ENCODE peak calls at places on chromosomes 2 and 18, in nine cellular contexts. One of them, this sample, is unnamed.

GRCh38 chr2:74835831-74836674 is 2.1 kb downstream of the HK2 start:
- DNase-seq in colonic mucosa: peak; percentile 34
- DNase-seq in AG10803: peak; percentile 39
- DNase-seq in brain microvascular endothelial cell: no peak
- DNase-seq in cardiac fibroblast: peak; percentile 55
- DNase-seq in transverse colon: no peak
- DNase-seq in thyroid gland: no peak
- DNase-seq in fibroblast of villous mesenchyme: peak; percentile 68
- DNase-seq in iPS DF 6.9: no peak
- DNase-seq in this sample: peak; percentile 53

GRCh38 chr2:236642584-236643291 is 73.1 kb downstream of the ACKR3 start:
- DNase-seq in colonic mucosa: peak; percentile 58
- DNase-seq in AG10803: peak; percentile 100
- DNase-seq in brain microvascular endothelial cell: peak; percentile 98
- DNase-seq in cardiac fibroblast: peak; percentile 94
- DNase-seq in transverse colon: peak; percentile 73
- DNase-seq in thyroid gland: peak; percentile 59
- DNase-seq in fibroblast of villous mesenchyme: peak; percentile 98
- DNase-seq in iPS DF 6.9: no peak
- DNase-seq in this sample: no peak

GRCh38 chr2:121650554-121650930 is 1.3 kb upstream of the CLASP1 start:
- DNase-seq in colonic mucosa: peak; percentile 19
- DNase-seq in AG10803: no peak
- DNase-seq in brain microvascular endothelial cell: peak; percentile 30
- DNase-seq in cardiac fibroblast: peak; percentile 25
- DNase-seq in transverse colon: peak; percentile 23
- DNase-seq in thyroid gland: no peak
- DNase-seq in fibroblast of villous mesenchyme: peak; percentile 27
- DNase-seq in iPS DF 6.9: no peak
- DNase-seq in this sample: peak; percentile 6

GRCh38 chr2:1132328-1132964 is 181.8 kb downstream of the SNTG2 start:
- DNase-seq in colonic mucosa: no peak
- DNase-seq in AG10803: no peak
- DNase-seq in brain microvascular endothelial cell: no peak
- DNase-seq in cardiac fibroblast: no peak
- DNase-seq in transverse colon: no peak
- DNase-seq in thyroid gland: peak; percentile 14
- DNase-seq in fibroblast of villous mesenchyme: no peak
- DNase-seq in iPS DF 6.9: no peak
- DNase-seq in this sample: no peak

GRCh38 chr2:46570396-46570795 is 91.0 kb downstream of the TMEM247 start:
- DNase-seq in colonic mucosa: no peak
- DNase-seq in AG10803: no peak
- DNase-seq in brain microvascular endothelial cell: no peak
- DNase-seq in cardiac fibroblast: no peak
- DNase-seq in transverse colon: no peak
- DNase-seq in thyroid gland: no peak
- DNase-seq in fibroblast of villous mesenchyme: no peak
- DNase-seq in iPS DF 6.9: no peak
- DNase-seq in this sample: no peak

GRCh38 chr2:105158002-105158401 is 83.5 kb upstream of the GPR45 start:
- DNase-seq in colonic mucosa: no peak
- DNase-seq in AG10803: no peak
- DNase-seq in brain microvascular endothelial cell: no peak
- DNase-seq in cardiac fibroblast: no peak
- DNase-seq in transverse colon: no peak
- DNase-seq in thyroid gland: no peak
- DNase-seq in fibroblast of villous mesenchyme: no peak
- DNase-seq in iPS DF 6.9: no peak
- DNase-seq in this sample: no peak

GRCh38 chr18:75208055-75208835 is 694 bp downstream of the PTGR3 start:
- DNase-seq in colonic mucosa: peak; percentile 75
- DNase-seq in AG10803: peak; percentile 60
- DNase-seq in brain microvascular endothelial cell: peak; percentile 31
- DNase-seq in cardiac fibroblast: peak; percentile 66
- DNase-seq in transverse colon: peak; percentile 64
- DNase-seq in thyroid gland: peak; percentile 54
- DNase-seq in fibroblast of villous mesenchyme: peak; percentile 70
- DNase-seq in iPS DF 6.9: no peak
- DNase-seq in this sample: peak; percentile 22

GRCh38 chr2:237486819-237487448 is at the start of gene MLPH:
- DNase-seq in colonic mucosa: peak; percentile 83
- DNase-seq in AG10803: no peak
- DNase-seq in brain microvascular endothelial cell: no peak
- DNase-seq in cardiac fibroblast: peak; percentile 50
- DNase-seq in transverse colon: peak; percentile 68
- DNase-seq in thyroid gland: peak; percentile 80
- DNase-seq in fibroblast of villous mesenchyme: peak; percentile 66
- DNase-seq in iPS DF 6.9: no peak
- DNase-seq in this sample: no peak

GRCh38 chr2:185012643-185013042 is 414.3 kb downstream of the ZNF804A start:
- DNase-seq in colonic mucosa: no peak
- DNase-seq in AG10803: no peak
- DNase-seq in brain microvascular endothelial cell: peak; percentile 4
- DNase-seq in cardiac fibroblast: peak; percentile 8
- DNase-seq in transverse colon: no peak
- DNase-seq in thyroid gland: no peak
- DNase-seq in fibroblast of villous mesenchyme: peak; percentile 1
- DNase-seq in iPS DF 6.9: no peak
- DNase-seq in this sample: peak; percentile 9

GRCh38 chr2:126657636-126658315 is 1.8 kb downstream of the GYPC start:
- DNase-seq in colonic mucosa: peak; percentile 57
- DNase-seq in AG10803: peak; percentile 100
- DNase-seq in brain microvascular endothelial cell: peak; percentile 95
- DNase-seq in cardiac fibroblast: peak; percentile 98
- DNase-seq in transverse colon: peak; percentile 77
- DNase-seq in thyroid gland: peak; percentile 36
- DNase-seq in fibroblast of villous mesenchyme: peak; percentile 100
- DNase-seq in iPS DF 6.9: no peak
- DNase-seq in this sample: no peak

GRCh38 chr18:48543228-48543627 is 4.4 kb downstream of the CTIF start:
- DNase-seq in colonic mucosa: no peak
- DNase-seq in AG10803: no peak
- DNase-seq in brain microvascular endothelial cell: no peak
- DNase-seq in cardiac fibroblast: no peak
- DNase-seq in transverse colon: no peak
- DNase-seq in thyroid gland: no peak
- DNase-seq in fibroblast of villous mesenchyme: no peak
- DNase-seq in iPS DF 6.9: no peak
- DNase-seq in this sample: peak; percentile 50

GRCh38 chr2:234960091-234961088 is 8.6 kb downstream of the SH3BP4 start:
- DNase-seq in colonic mucosa: peak; percentile 12
- DNase-seq in AG10803: peak; percentile 77
- DNase-seq in brain microvascular endothelial cell: no peak
- DNase-seq in cardiac fibroblast: peak; percentile 60
- DNase-seq in transverse colon: no peak
- DNase-seq in thyroid gland: no peak
- DNase-seq in fibroblast of villous mesenchyme: no peak
- DNase-seq in iPS DF 6.9: no peak
- DNase-seq in this sample: no peak

GRCh38 chr2:240561325-240561971 is 1.3 kb downstream of the DUSP28 start:
- DNase-seq in colonic mucosa: peak; percentile 38
- DNase-seq in AG10803: peak; percentile 67
- DNase-seq in brain microvascular endothelial cell: peak; percentile 51
- DNase-seq in cardiac fibroblast: peak; percentile 86
- DNase-seq in transverse colon: peak; percentile 26
- DNase-seq in thyroid gland: no peak
- DNase-seq in fibroblast of villous mesenchyme: peak; percentile 87
- DNase-seq in iPS DF 6.9: no peak
- DNase-seq in this sample: no peak

GRCh38 chr2:149331023-149331400 is 625 bp downstream of the LYPD6 start:
- DNase-seq in colonic mucosa: peak; percentile 19
- DNase-seq in AG10803: no peak
- DNase-seq in brain microvascular endothelial cell: no peak
- DNase-seq in cardiac fibroblast: no peak
- DNase-seq in transverse colon: no peak
- DNase-seq in thyroid gland: no peak
- DNase-seq in fibroblast of villous mesenchyme: no peak
- DNase-seq in iPS DF 6.9: no peak
- DNase-seq in this sample: no peak

GRCh38 chr2:103138123-103138886 is 376.5 kb downstream of the TMEM182 start:
- DNase-seq in colonic mucosa: no peak
- DNase-seq in AG10803: no peak
- DNase-seq in brain microvascular endothelial cell: no peak
- DNase-seq in cardiac fibroblast: no peak
- DNase-seq in transverse colon: no peak
- DNase-seq in thyroid gland: no peak
- DNase-seq in fibroblast of villous mesenchyme: no peak
- DNase-seq in iPS DF 6.9: no peak
- DNase-seq in this sample: no peak

GRCh38 chr2:218031771-218032257 is 29.0 kb upstream of the TNS1 start:
- DNase-seq in colonic mucosa: no peak
- DNase-seq in AG10803: no peak
- DNase-seq in brain microvascular endothelial cell: no peak
- DNase-seq in cardiac fibroblast: no peak
- DNase-seq in transverse colon: no peak
- DNase-seq in thyroid gland: peak; percentile 61
- DNase-seq in fibroblast of villous mesenchyme: no peak
- DNase-seq in iPS DF 6.9: no peak
- DNase-seq in this sample: no peak

DNA sequence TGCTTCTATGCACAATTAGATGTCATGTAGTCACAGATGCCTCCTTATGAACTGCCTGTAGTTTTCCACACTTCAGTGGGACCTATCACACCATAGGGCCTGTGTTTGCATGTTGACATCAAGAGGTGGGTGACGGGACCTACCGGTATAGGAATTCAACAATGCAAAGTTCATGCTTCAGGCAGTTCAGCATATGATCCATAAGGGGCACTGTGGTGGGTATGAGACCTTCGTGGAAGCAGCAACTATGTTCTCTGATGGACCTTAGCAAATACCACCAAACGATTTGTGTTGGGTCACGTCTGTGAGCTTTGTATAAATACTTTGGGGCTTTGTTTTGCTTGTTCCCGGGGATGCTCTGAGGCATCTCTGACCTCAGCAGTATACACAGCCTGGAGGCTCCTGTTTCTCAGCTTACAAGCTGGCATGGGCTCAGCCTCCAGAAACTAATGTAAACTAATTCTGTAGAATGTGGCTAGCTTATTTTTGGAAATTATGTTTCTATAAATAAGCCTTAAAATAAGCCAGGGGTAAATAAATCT is 111.6 kb downstream of the DTNA start:
- DNase-seq in colonic mucosa: no peak
- DNase-seq in AG10803: no peak
- DNase-seq in brain microvascular endothelial cell: no peak
- DNase-seq in cardiac fibroblast: no peak
- DNase-seq in transverse colon: no peak
- DNase-seq in thyroid gland: no peak
- DNase-seq in fibroblast of villous mesenchyme: peak; percentile 38
- DNase-seq in iPS DF 6.9: no peak
- DNase-seq in this sample: no peak
- H3K4me3 ChIP-seq in colonic mucosa: no peak overlapping the region
- H3K4me3 ChIP-seq in AG10803: no peak overlapping the region
- H3K4me3 ChIP-seq in brain microvascular endothelial cell: no peak overlapping the region
- H3K4me3 ChIP-seq in cardiac fibroblast: no peak overlapping the region
- H3K4me3 ChIP-seq in transverse colon: no peak overlapping the region
- H3K4me3 ChIP-seq in thyroid gland: no peak overlapping the region
- H3K4me3 ChIP-seq in fibroblast of villous mesenchyme: no peak overlapping the region
- H3K4me3 ChIP-seq in iPS DF 6.9: no peak overlapping the region
- H3K4me3 ChIP-seq in this sample: no peak overlapping the region

DNA sequence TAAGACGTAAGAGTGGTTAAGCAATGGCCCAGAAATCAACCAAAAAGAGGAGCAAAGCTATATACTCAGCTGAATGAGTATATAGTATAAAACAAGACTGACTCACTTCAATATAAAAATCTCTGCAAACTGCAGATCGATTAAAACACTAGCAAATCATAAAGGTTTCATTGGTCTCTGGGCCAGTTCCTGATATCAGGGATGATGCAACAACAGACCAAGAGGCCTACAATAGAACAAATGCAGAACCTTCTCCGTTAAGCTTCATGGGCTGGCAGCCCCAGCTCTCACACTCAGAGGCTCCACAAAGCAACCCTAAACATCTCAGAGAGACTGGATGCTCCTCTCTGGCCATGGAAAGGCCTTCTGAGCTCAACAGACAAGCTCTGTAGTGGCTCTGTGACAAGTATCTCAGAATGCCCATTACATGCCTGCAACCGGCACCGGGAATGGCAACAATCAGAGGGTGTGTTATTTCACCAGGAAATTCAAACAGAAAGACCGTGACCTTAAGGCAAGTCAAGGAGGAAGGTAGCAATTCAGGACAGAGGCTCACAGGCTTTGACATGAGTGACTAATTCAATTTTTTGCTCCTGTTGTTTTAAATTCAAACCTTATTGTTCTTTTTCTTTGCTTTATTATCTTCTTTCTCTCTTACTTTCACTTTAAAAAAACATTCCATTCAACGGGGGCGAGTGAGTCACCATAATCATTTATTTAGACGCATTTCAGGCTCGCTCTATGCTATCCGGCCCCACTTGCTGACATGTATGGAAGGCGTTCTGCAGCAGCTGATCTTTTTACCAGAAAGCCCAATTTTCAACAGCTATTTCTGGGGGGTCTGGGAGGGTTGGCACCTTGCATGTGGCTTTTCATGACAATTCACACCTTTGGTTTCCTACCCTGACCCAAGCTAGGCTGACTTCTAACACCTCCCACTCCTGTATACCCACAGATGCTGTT is 15.1 kb downstream of the CYRIA start:
- DNase-seq in colonic mucosa: no peak
- DNase-seq in AG10803: peak; percentile 25
- DNase-seq in brain microvascular endothelial cell: peak; percentile 80
- DNase-seq in cardiac fibroblast: peak; percentile 82
- DNase-seq in transverse colon: no peak
- DNase-seq in thyroid gland: peak; percentile 51
- DNase-seq in fibroblast of villous mesenchyme: peak; percentile 63
- DNase-seq in iPS DF 6.9: no peak
- DNase-seq in this sample: no peak
- H3K4me3 ChIP-seq in colonic mucosa: no peak overlapping the region
- H3K4me3 ChIP-seq in AG10803: peak overlapping the region; percentile 43
- H3K4me3 ChIP-seq in brain microvascular endothelial cell: peak overlapping the region; percentile 34
- H3K4me3 ChIP-seq in cardiac fibroblast: peak overlapping the region; percentile 41
- H3K4me3 ChIP-seq in transverse colon: peak overlapping the region; percentile 7
- H3K4me3 ChIP-seq in thyroid gland: no peak overlapping the region
- H3K4me3 ChIP-seq in fibroblast of villous mesenchyme: peak overlapping the region; percentile 35
- H3K4me3 ChIP-seq in iPS DF 6.9: no peak overlapping the region
- H3K4me3 ChIP-seq in this sample: no peak overlapping the region

DNA sequence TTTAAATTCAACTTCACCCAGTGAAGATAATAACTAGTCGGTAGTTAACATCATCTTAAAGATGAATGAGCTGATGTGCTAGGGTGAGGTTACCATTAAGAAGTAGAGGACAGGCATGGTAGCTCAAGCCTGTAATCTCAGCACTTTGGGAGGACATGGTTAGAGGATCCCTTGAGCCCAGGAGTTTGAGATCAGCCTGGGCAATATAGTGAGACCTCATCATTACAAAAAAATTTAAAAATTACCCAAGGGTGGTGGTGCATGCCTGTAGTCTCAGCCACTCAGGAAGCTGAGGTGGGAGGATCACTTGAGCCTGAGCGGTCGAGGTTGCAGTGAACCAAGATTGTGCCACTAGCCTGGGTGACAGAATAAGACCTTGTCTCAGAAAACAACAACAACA is 4.7 kb downstream of the GALNT5 start:
- DNase-seq in colonic mucosa: no peak
- DNase-seq in AG10803: no peak
- DNase-seq in brain microvascular endothelial cell: no peak
- DNase-seq in cardiac fibroblast: no peak
- DNase-seq in transverse colon: no peak
- DNase-seq in thyroid gland: no peak
- DNase-seq in fibroblast of villous mesenchyme: no peak
- DNase-seq in iPS DF 6.9: no peak
- DNase-seq in this sample: no peak
- H3K4me3 ChIP-seq in colonic mucosa: no peak overlapping the region
- H3K4me3 ChIP-seq in AG10803: no peak overlapping the region
- H3K4me3 ChIP-seq in brain microvascular endothelial cell: no peak overlapping the region
- H3K4me3 ChIP-seq in cardiac fibroblast: no peak overlapping the region
- H3K4me3 ChIP-seq in transverse colon: no peak overlapping the region
- H3K4me3 ChIP-seq in thyroid gland: no peak overlapping the region
- H3K4me3 ChIP-seq in fibroblast of villous mesenchyme: no peak overlapping the region
- H3K4me3 ChIP-seq in iPS DF 6.9: no peak overlapping the region
- H3K4me3 ChIP-seq in this sample: no peak overlapping the region

GRCh38 chr2:17934721-17935120 is 56.3 kb downstream of the KCNS3 start:
- DNase-seq in colonic mucosa: no peak
- DNase-seq in AG10803: peak; percentile 88
- DNase-seq in brain microvascular endothelial cell: peak; percentile 65
- DNase-seq in cardiac fibroblast: peak; percentile 37
- DNase-seq in transverse colon: no peak
- DNase-seq in thyroid gland: no peak
- DNase-seq in fibroblast of villous mesenchyme: no peak
- DNase-seq in iPS DF 6.9: no peak
- DNase-seq in this sample: no peak
- H3K4me3 ChIP-seq in colonic mucosa: no peak overlapping the region
- H3K4me3 ChIP-seq in AG10803: no peak overlapping the region
- H3K4me3 ChIP-seq in brain microvascular endothelial cell: no peak overlapping the region
- H3K4me3 ChIP-seq in cardiac fibroblast: no peak overlapping the region
- H3K4me3 ChIP-seq in transverse colon: no peak overlapping the region
- H3K4me3 ChIP-seq in thyroid gland: no peak overlapping the region
- H3K4me3 ChIP-seq in fibroblast of villous mesenchyme: no peak overlapping the region
- H3K4me3 ChIP-seq in iPS DF 6.9: no peak overlapping the region
- H3K4me3 ChIP-seq in this sample: no peak overlapping the region